ENCODE peak calls at places on chromosome 1, in nine cellular contexts. E is IMR-90; Y is activated T-cell treated with anti-CD3 and anti-CD28 coated beads, Interleukin-2, amount 50 U/mL, for 72 hours; C is stimulated activated effector memory CD8-positive, alpha-beta T cell treated with anti-CD3 and anti-CD28 coated beads, Interleukin-12 subunit alpha, Interleukin-12 subunit beta, amount 100 ng/mL, for 72 hours; A is mucosa of descending colon; O is right cardiac atrium; K is naive thymus-derived CD8-positive, alpha-beta T cell; J is CD4-positive, alpha-beta T cell; B is left lung. Q is an unnamed sample.

GRCh38 chr1:27382950-27383627 is at the start of gene CD164L2:
- ATAC-seq in E (no peak), Y (peak), C (peak), A (peak), O (peak), K (peak), J (peak), B (peak), Q (peak)

GRCh38 chr1:59328353-59328752 is 31.5 kb downstream of the FGGY start:
- ATAC-seq in E (no peak), Y (peak), C (no peak), A (no peak), O (no peak), K (no peak), J (no peak), B (no peak), Q (peak)

GRCh38 chr1:43757343-43758053 is 50.2 kb downstream of the ST3GAL3 start:
- ATAC-seq in E (no peak), Y (no peak), C (no peak), A (peak), O (no peak), K (no peak), J (no peak), B (peak), Q (no peak)

GRCh38 chr1:116182019-116182714 is 71.0 kb downstream of the MAB21L3 start:
- ATAC-seq in E (no peak), Y (no peak), C (no peak), A (no peak), O (no peak), K (no peak), J (no peak), B (no peak), Q (no peak)

GRCh38 chr1:195763146-195763906 is 844.9 kb downstream of the KCNT2 start:
- ATAC-seq in E (no peak), Y (no peak), C (no peak), A (no peak), O (no peak), K (no peak), J (no peak), B (no peak), Q (no peak)

GRCh38 chr1:201013031-201013485 is 10.5 kb downstream of the KIF21B start:
- ATAC-seq in E (no peak), Y (peak), C (peak), A (peak), O (no peak), K (peak), J (no peak), B (peak), Q (peak)

GRCh38 chr1:200969726-200970521 is 53.6 kb downstream of the KIF21B start:
- ATAC-seq in E (no peak), Y (peak), C (peak), A (no peak), O (no peak), K (peak), J (no peak), B (no peak), Q (peak)

GRCh38 chr1:202117898-202118371 is 4.8 kb upstream of the GPR37L1 start:
- ATAC-seq in E (no peak), Y (no peak), C (no peak), A (peak), O (peak), K (no peak), J (no peak), B (no peak), Q (no peak)

GRCh38 chr1:192530254-192530653 is 45.3 kb upstream of the RGS1 start:
- ATAC-seq in E (peak), Y (peak), C (peak), A (peak), O (peak), K (peak), J (no peak), B (peak), Q (peak)

GRCh38 chr1:33130297-33130696 is 49.3 kb downstream of the AZIN2 start:
- ATAC-seq in E (no peak), Y (peak), C (peak), A (no peak), O (no peak), K (no peak), J (no peak), B (no peak), Q (peak)

GRCh38 chr1:94100785-94101612 is 19.9 kb downstream of the ABCA4 start:
- ATAC-seq in E (no peak), Y (no peak), C (no peak), A (peak), O (no peak), K (no peak), J (no peak), B (no peak), Q (no peak)

GRCh38 chr1:186865253-186865652 is 36.5 kb downstream of the PLA2G4A start:
- ATAC-seq in E (no peak), Y (no peak), C (no peak), A (no peak), O (no peak), K (no peak), J (no peak), B (no peak), Q (no peak)

GRCh38 chr1:89025928-89026327 is 3.3 kb upstream of the GBP3 start:
- ATAC-seq in E (no peak), Y (no peak), C (peak), A (no peak), O (no peak), K (no peak), J (no peak), B (no peak), Q (peak)

GRCh38 chr1:232012773-232013386 is 386.3 kb downstream of the DISC1 start:
- ATAC-seq in E (peak), Y (no peak), C (no peak), A (peak), O (peak), K (no peak), J (no peak), B (peak), Q (no peak)

GRCh38 chr1:159211331-159212136 is 6.9 kb downstream of the ACKR1 start:
- ATAC-seq in E (no peak), Y (no peak), C (no peak), A (peak), O (no peak), K (no peak), J (no peak), B (peak), Q (no peak)

GRCh38 chr1:185408675-185409270 is 91.7 kb upstream of the IVNS1ABP start:
- ATAC-seq in E (no peak), Y (no peak), C (no peak), A (no peak), O (no peak), K (no peak), J (no peak), B (no peak), Q (peak)

GRCh38 chr1:29639741-29640427 is 403.6 kb downstream of the PTPRU start:
- ATAC-seq in E (peak), Y (no peak), C (no peak), A (no peak), O (no peak), K (no peak), J (no peak), B (no peak), Q (no peak)

GRCh38 chr1:205700865-205701401 is 20.6 kb upstream of the SLC45A3 start:
- ATAC-seq in E (peak), Y (peak), C (no peak), A (no peak), O (peak), K (no peak), J (no peak), B (peak), Q (no peak)

GRCh38 chr1:232944342-232944741 is 6.1 kb upstream of the NTPCR start:
- ATAC-seq in E (no peak), Y (peak), C (peak), A (no peak), O (no peak), K (no peak), J (no peak), B (no peak), Q (peak)

GRCh38 chr1:14260480-14260879 is 338.0 kb upstream of the KAZN start:
- ATAC-seq in E (no peak), Y (no peak), C (no peak), A (no peak), O (no peak), K (no peak), J (no peak), B (no peak), Q (no peak)

GRCh38 chr1:101178341-101178687 is 58.5 kb upstream of the S1PR1 start:
- ATAC-seq in E (no peak), Y (no peak), C (no peak), A (no peak), O (no peak), K (no peak), J (no peak), B (no peak), Q (no peak)

GRCh38 chr1:96927125-96927524 is 205.5 kb downstream of the PTBP2 start:
- ATAC-seq in E (peak), Y (peak), C (peak), A (no peak), O (no peak), K (no peak), J (no peak), B (no peak), Q (no peak)

GRCh38 chr1:114081145-114082046 is 72.3 kb downstream of the SYT6 start:
- ATAC-seq in E (no peak), Y (no peak), C (no peak), A (peak), O (peak), K (no peak), J (no peak), B (peak), Q (no peak)

GRCh38 chr1:217482356-217483102 is 148.4 kb downstream of the GPATCH2 start:
- ATAC-seq in E (peak), Y (peak), C (peak), A (peak), O (no peak), K (no peak), J (no peak), B (peak), Q (peak)

Q was measured in activated T-helper 17 cell treated with anti-CD3 and anti-CD28 coated beads, Interleukin-2, amount 50 U/mL, for 72 hours.